ENCODE peak calls at places on chromosomes 3 and 15, in eight cellular contexts. One of them, this sample, is unnamed.

GRCh38 chr3:123086110-123086642 is 19.4 kb downstream of the PDIA5 start:
- DNase-seq in amygdala: no peak
- DNase-seq in OCI-LY7: no peak
- DNase-seq in germinal center: no peak
- DNase-seq in NCI-H510A treated with DMSO at 0.1 percent for 48 hours: no peak
- DNase-seq in occipital lobe: no peak
- DNase-seq in ovary: no peak
- DNase-seq in left cardiac atrium: no peak
- DNase-seq in this sample: no peak

GRCh38 chr3:179771797-179772196 is 119.0 kb downstream of the USP13 start:
- DNase-seq in amygdala: no peak
- DNase-seq in OCI-LY7: no peak
- DNase-seq in left cardiac atrium: no peak
- DNase-seq in ovary: no peak
- DNase-seq in occipital lobe: no peak
- DNase-seq in germinal center: no peak
- DNase-seq in NCI-H510A treated with DMSO at 0.1 percent for 48 hours: no peak
- DNase-seq in this sample: no peak

GRCh38 chr3:12139111-12139511 is 19.6 kb downstream of the TIMP4 start:
- DNase-seq in OCI-LY7: peak
- DNase-seq in left cardiac atrium: peak
- DNase-seq in ovary: peak
- DNase-seq in germinal center: no peak
- DNase-seq in occipital lobe: no peak
- DNase-seq in NCI-H510A treated with DMSO at 0.1 percent for 48 hours: no peak
- DNase-seq in amygdala: no peak
- DNase-seq in this sample: peak

GRCh38 chr15:56871867-56872266 is 46.6 kb upstream of the TCF12 start:
- DNase-seq in germinal center: no peak
- DNase-seq in ovary: no peak
- DNase-seq in amygdala: no peak
- DNase-seq in OCI-LY7: no peak
- DNase-seq in NCI-H510A treated with DMSO at 0.1 percent for 48 hours: no peak
- DNase-seq in left cardiac atrium: no peak
- DNase-seq in occipital lobe: no peak
- DNase-seq in this sample: no peak

GRCh38 chr15:52144656-52145055 is 32.1 kb upstream of the BCL2L10 start:
- DNase-seq in occipital lobe: no peak
- DNase-seq in left cardiac atrium: no peak
- DNase-seq in NCI-H510A treated with DMSO at 0.1 percent for 48 hours: no peak
- DNase-seq in amygdala: no peak
- DNase-seq in OCI-LY7: no peak
- DNase-seq in germinal center: no peak
- DNase-seq in ovary: no peak
- DNase-seq in this sample: peak

GRCh38 chr3:93910085-93910484 is 63.6 kb downstream of the PROS1 start:
- DNase-seq in left cardiac atrium: no peak
- DNase-seq in germinal center: no peak
- DNase-seq in OCI-LY7: no peak
- DNase-seq in amygdala: no peak
- DNase-seq in ovary: no peak
- DNase-seq in NCI-H510A treated with DMSO at 0.1 percent for 48 hours: no peak
- DNase-seq in occipital lobe: no peak
- DNase-seq in this sample: no peak

GRCh38 chr3:191461113-191461595 is at the start of gene PYDC2:
- DNase-seq in occipital lobe: no peak
- DNase-seq in left cardiac atrium: no peak
- DNase-seq in OCI-LY7: no peak
- DNase-seq in amygdala: no peak
- DNase-seq in germinal center: no peak
- DNase-seq in ovary: no peak
- DNase-seq in NCI-H510A treated with DMSO at 0.1 percent for 48 hours: no peak
- DNase-seq in this sample: no peak

GRCh38 chr15:69093614-69094013 is 66.8 kb upstream of the GLCE start:
- DNase-seq in germinal center: no peak
- DNase-seq in OCI-LY7: no peak
- DNase-seq in NCI-H510A treated with DMSO at 0.1 percent for 48 hours: no peak
- DNase-seq in amygdala: no peak
- DNase-seq in left cardiac atrium: no peak
- DNase-seq in occipital lobe: no peak
- DNase-seq in ovary: no peak
- DNase-seq in this sample: no peak

GRCh38 chr3:11115548-11115947 is 38.7 kb upstream of the HRH1 start:
- DNase-seq in germinal center: no peak
- DNase-seq in amygdala: no peak
- DNase-seq in ovary: no peak
- DNase-seq in NCI-H510A treated with DMSO at 0.1 percent for 48 hours: no peak
- DNase-seq in occipital lobe: no peak
- DNase-seq in left cardiac atrium: no peak
- DNase-seq in OCI-LY7: no peak
- DNase-seq in this sample: no peak

GRCh38 chr3:194598771-194599557 is 34.3 kb downstream of the TMEM44 start:
- DNase-seq in OCI-LY7: no peak
- DNase-seq in ovary: no peak
- DNase-seq in amygdala: no peak
- DNase-seq in left cardiac atrium: peak
- DNase-seq in occipital lobe: no peak
- DNase-seq in germinal center: no peak
- DNase-seq in NCI-H510A treated with DMSO at 0.1 percent for 48 hours: no peak
- DNase-seq in this sample: peak

GRCh38 chr3:195250473-195251251 is 20.3 kb downstream of the XXYLT1 start:
- DNase-seq in germinal center: no peak
- DNase-seq in NCI-H510A treated with DMSO at 0.1 percent for 48 hours: peak
- DNase-seq in OCI-LY7: peak
- DNase-seq in amygdala: no peak
- DNase-seq in ovary: peak
- DNase-seq in left cardiac atrium: no peak
- DNase-seq in occipital lobe: no peak
- DNase-seq in this sample: peak

GRCh38 chr3:19543212-19543841 is 390.7 kb downstream of the EFHB start:
- DNase-seq in NCI-H510A treated with DMSO at 0.1 percent for 48 hours: peak
- DNase-seq in germinal center: no peak
- DNase-seq in left cardiac atrium: no peak
- DNase-seq in amygdala: no peak
- DNase-seq in ovary: no peak
- DNase-seq in OCI-LY7: peak
- DNase-seq in occipital lobe: no peak
- DNase-seq in this sample: no peak

GRCh38 chr15:25175033-25175788 is 220.4 kb downstream of the SNRPN start:
- DNase-seq in germinal center: no peak
- DNase-seq in OCI-LY7: no peak
- DNase-seq in amygdala: no peak
- DNase-seq in NCI-H510A treated with DMSO at 0.1 percent for 48 hours: no peak
- DNase-seq in ovary: no peak
- DNase-seq in left cardiac atrium: peak
- DNase-seq in occipital lobe: no peak
- DNase-seq in this sample: no peak

GRCh38 chr3:43207628-43208085 is 78.7 kb upstream of the SNRK start:
- DNase-seq in NCI-H510A treated with DMSO at 0.1 percent for 48 hours: no peak
- DNase-seq in OCI-LY7: no peak
- DNase-seq in germinal center: no peak
- DNase-seq in left cardiac atrium: no peak
- DNase-seq in occipital lobe: no peak
- DNase-seq in amygdala: no peak
- DNase-seq in ovary: no peak
- DNase-seq in this sample: no peak

GRCh38 chr3:64220161-64220560 is 5.1 kb downstream of the PRICKLE2 start:
- DNase-seq in left cardiac atrium: no peak
- DNase-seq in occipital lobe: no peak
- DNase-seq in ovary: no peak
- DNase-seq in OCI-LY7: no peak
- DNase-seq in amygdala: no peak
- DNase-seq in NCI-H510A treated with DMSO at 0.1 percent for 48 hours: no peak
- DNase-seq in germinal center: no peak
- DNase-seq in this sample: peak

GRCh38 chr15:62912808-62913207 is 129.7 kb upstream of the TPM1 start:
- DNase-seq in occipital lobe: no peak
- DNase-seq in ovary: no peak
- DNase-seq in OCI-LY7: no peak
- DNase-seq in amygdala: no peak
- DNase-seq in germinal center: no peak
- DNase-seq in NCI-H510A treated with DMSO at 0.1 percent for 48 hours: peak
- DNase-seq in left cardiac atrium: no peak
- DNase-seq in this sample: no peak

GRCh38 chr15:89783111-89783860 is 7.2 kb downstream of the MESP2 start:
- DNase-seq in amygdala: no peak
- DNase-seq in left cardiac atrium: no peak
- DNase-seq in germinal center: no peak
- DNase-seq in ovary: no peak
- DNase-seq in OCI-LY7: no peak
- DNase-seq in occipital lobe: no peak
- DNase-seq in NCI-H510A treated with DMSO at 0.1 percent for 48 hours: no peak
- DNase-seq in this sample: peak

GRCh38 chr3:177751770-177752169 is 554.5 kb upstream of the TBL1XR1 start:
- DNase-seq in amygdala: no peak
- DNase-seq in NCI-H510A treated with DMSO at 0.1 percent for 48 hours: no peak
- DNase-seq in ovary: no peak
- DNase-seq in OCI-LY7: peak
- DNase-seq in left cardiac atrium: no peak
- DNase-seq in occipital lobe: no peak
- DNase-seq in germinal center: no peak
- DNase-seq in this sample: no peak

GRCh38 chr3:27675287-27675686 is 46.8 kb downstream of the EOMES start:
- DNase-seq in ovary: no peak
- DNase-seq in left cardiac atrium: no peak
- DNase-seq in amygdala: no peak
- DNase-seq in NCI-H510A treated with DMSO at 0.1 percent for 48 hours: no peak
- DNase-seq in OCI-LY7: no peak
- DNase-seq in occipital lobe: no peak
- DNase-seq in germinal center: no peak
- DNase-seq in this sample: peak

GRCh38 chr15:56323435-56323834 is 41.8 kb upstream of the TEX9 start:
- DNase-seq in germinal center: no peak
- DNase-seq in left cardiac atrium: no peak
- DNase-seq in amygdala: no peak
- DNase-seq in NCI-H510A treated with DMSO at 0.1 percent for 48 hours: no peak
- DNase-seq in occipital lobe: no peak
- DNase-seq in OCI-LY7: no peak
- DNase-seq in ovary: no peak
- DNase-seq in this sample: no peak

GRCh38 chr3:4332574-4332973 is 29.4 kb downstream of the SETMAR start:
- DNase-seq in left cardiac atrium: no peak
- DNase-seq in occipital lobe: no peak
- DNase-seq in germinal center: no peak
- DNase-seq in amygdala: no peak
- DNase-seq in ovary: no peak
- DNase-seq in NCI-H510A treated with DMSO at 0.1 percent for 48 hours: no peak
- DNase-seq in OCI-LY7: no peak
- DNase-seq in this sample: no peak

GRCh38 chr3:42023380-42023779 is 61.5 kb upstream of the ULK4 start:
- DNase-seq in NCI-H510A treated with DMSO at 0.1 percent for 48 hours: no peak
- DNase-seq in ovary: no peak
- DNase-seq in occipital lobe: no peak
- DNase-seq in germinal center: no peak
- DNase-seq in left cardiac atrium: no peak
- DNase-seq in OCI-LY7: no peak
- DNase-seq in amygdala: no peak
- DNase-seq in this sample: no peak

This sample was measured in AG08395.